ENCODE peak calls at places on chromosomes 16 and 17, in six cellular contexts. S, H, F, R, X and P are unnamed samples.

GRCh38 chr17:17356931-17357270 is 53.7 kb downstream of the NT5M start:
- DNase-seq in H (no peak), X (no peak), F (no peak), S (no peak), R (no peak), P (no peak)

GRCh38 chr16:29738514-29738913 is 7.3 kb downstream of the C16orf54 start:
- DNase-seq in F (no peak), X (no peak), H (no peak), R (no peak), S (no peak), P (no peak)

GRCh38 chr17:29412780-29413565 is 22.8 kb downstream of the TAOK1 start:
- DNase-seq in X (no peak), H (no peak), S (no peak), F (peak), R (no peak), P (no peak)

GRCh38 chr17:57881143-57881542 is 31.3 kb upstream of the MRPS23 start:
- DNase-seq in S (no peak), R (no peak), H (peak), F (peak), X (no peak), P (no peak)

GRCh38 chr16:11484691-11485258 is 101.9 kb downstream of the LITAF start:
- DNase-seq in R (no peak), X (peak), S (no peak), H (no peak), F (peak), P (no peak)

GRCh38 chr17:4625181-4625601 is 16.3 kb downstream of the ALOX15 start:
- DNase-seq in S (no peak), R (no peak), X (no peak), H (no peak), F (no peak), P (no peak)

GRCh38 chr17:74453665-74454196 is 12.7 kb upstream of the CD300A start:
- DNase-seq in S (no peak), R (peak), F (no peak), H (peak), X (peak), P (no peak)

GRCh38 chr17:77604301-77605031 is 354.0 kb upstream of the TNRC6C start:
- DNase-seq in X (no peak), S (no peak), H (no peak), R (no peak), F (no peak), P (peak)

GRCh38 chr17:61410100-61410551 is 10.5 kb downstream of the TBX2 start:
- DNase-seq in H (peak), X (no peak), F (no peak), S (no peak), R (no peak), P (peak)

GRCh38 chr16:27364493-27365141 is 37.4 kb upstream of the IL21R start:
- DNase-seq in F (no peak), H (no peak), R (no peak), S (no peak), X (no peak), P (no peak)

GRCh38 chr17:5667871-5668270 is 83.6 kb upstream of the NLRP1 start:
- DNase-seq in H (no peak), F (no peak), S (no peak), X (no peak), R (no peak), P (no peak)
- TF ChIP-seq CTCF in H (no peak), F (peak), S (no peak), X (no peak), R (no peak), P (no peak)

DNA sequence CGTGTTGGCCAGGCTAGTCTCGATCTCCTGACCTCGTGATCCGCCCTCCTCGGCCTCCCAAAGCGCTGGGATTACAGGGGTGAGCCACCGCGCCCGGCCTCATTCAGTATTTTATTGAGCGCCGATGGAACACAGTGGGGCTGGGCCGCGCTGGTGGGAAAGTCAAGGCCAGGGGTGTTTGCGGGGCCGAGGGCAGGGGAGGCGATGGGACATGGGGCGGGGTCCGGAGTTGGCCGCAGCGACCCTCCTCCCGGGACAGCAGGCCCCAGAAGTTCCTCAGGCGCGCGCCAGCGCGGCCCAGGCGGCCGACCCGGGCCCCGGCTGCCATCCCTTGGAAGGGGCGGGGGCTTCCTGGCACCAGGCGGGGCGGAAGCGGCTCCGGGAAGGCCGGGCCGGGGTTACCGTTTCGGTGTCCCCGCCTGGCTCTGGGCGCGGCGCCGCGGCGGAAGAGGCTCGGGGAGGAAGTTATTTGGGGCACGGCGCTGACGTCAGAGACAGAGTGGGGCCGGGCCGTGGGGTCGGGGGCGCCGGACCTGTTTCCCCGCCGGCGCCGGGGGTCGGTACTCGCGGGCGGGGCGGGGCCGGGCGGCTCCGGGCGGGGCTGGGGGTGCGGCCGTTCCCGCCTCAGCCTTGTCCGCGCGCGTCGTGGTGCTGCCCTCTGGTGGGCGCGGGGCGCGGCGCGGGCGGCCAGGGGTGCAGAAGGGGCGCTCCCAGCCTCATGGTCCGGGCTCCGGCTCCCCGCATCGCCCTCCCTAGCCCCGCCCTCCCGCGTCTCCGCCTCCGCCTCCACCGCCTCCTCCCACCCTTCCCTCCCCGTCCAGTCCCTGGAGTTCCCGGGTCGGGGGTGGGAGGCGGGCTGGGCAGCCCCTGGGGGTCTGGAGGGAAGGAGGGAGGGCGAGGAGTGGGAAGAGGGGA is 952 bp upstream of the PRSS27 start:
- DNase-seq in X (peak), F (peak), S (peak), R (peak), H (peak), P (peak)
- TF ChIP-seq CTCF in X (peak), F (peak), S (no peak), R (peak), H (peak), P (peak)

GRCh38 chr16:85172465-85173071 is 60.3 kb upstream of the CIBAR2 start:
- DNase-seq in H (peak), R (no peak), S (no peak), F (peak), X (no peak), P (no peak)
- TF ChIP-seq CTCF in H (peak), R (no peak), S (no peak), F (peak), X (no peak), P (no peak)

DNA sequence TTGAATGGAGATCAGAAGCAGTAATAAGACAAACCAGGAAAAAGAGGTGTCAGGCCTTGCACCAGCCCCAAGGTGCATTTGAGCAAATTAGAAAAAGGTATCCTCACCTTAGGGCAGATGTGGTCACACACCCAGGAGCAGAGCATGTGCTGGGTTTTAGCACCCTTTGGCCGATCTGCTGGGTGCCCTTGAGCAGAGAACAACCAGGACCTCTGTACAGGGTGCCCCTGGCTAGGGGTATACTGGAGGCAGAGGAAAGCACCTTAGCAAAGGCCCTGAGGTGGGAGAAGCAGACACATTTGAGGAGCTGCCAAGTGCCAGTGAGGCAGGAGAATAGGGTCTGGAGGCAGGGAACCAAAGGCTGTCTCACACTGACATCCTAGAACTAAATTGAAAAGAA is 67.0 kb downstream of the IQCK start:
- DNase-seq in F (no peak), X (no peak), R (no peak), H (no peak), S (no peak), P (no peak)
- TF ChIP-seq CTCF in F (no peak), X (no peak), R (no peak), H (no peak), S (no peak), P (no peak)